ENCODE peak calls at places on chromosomes 11 and 22, in four cellular contexts. One of them, this sample, is unnamed.

GRCh38 chr22:50621491-50621880 is 6.5 kb downstream of the ARSA start:
- DNase-seq in NCI-H1092: no peak
- DNase-seq in uterus: no peak
- DNase-seq in HEK293T: no peak
- DNase-seq in this sample: no peak

GRCh38 chr11:30725645-30726195 is 139.6 kb upstream of the MPPED2 start:
- DNase-seq in uterus: no peak
- DNase-seq in NCI-H1092: no peak
- DNase-seq in HEK293T: no peak
- DNase-seq in this sample: no peak

GRCh38 chr11:73478737-73479347 is 102.6 kb downstream of the RELT start:
- DNase-seq in uterus: no peak
- DNase-seq in NCI-H1092: no peak
- DNase-seq in HEK293T: peak; percentile 55
- DNase-seq in this sample: peak; percentile 37

GRCh38 chr11:89498845-89499448 is 7.8 kb upstream of the NOX4 start:
- DNase-seq in HEK293T: peak; percentile 8
- DNase-seq in NCI-H1092: no peak
- DNase-seq in uterus: no peak
- DNase-seq in this sample: peak; percentile 8

GRCh38 chr11:126007263-126007662 is 55.4 kb downstream of the CDON start:
- DNase-seq in uterus: peak; percentile 42
- DNase-seq in NCI-H1092: no peak
- DNase-seq in HEK293T: peak; percentile 12
- DNase-seq in this sample: peak; percentile 47

GRCh38 chr11:85752890-85753581 is 57.9 kb downstream of the SYTL2 start:
- DNase-seq in HEK293T: no peak
- DNase-seq in uterus: peak; percentile 18
- DNase-seq in NCI-H1092: no peak
- DNase-seq in this sample: no peak

GRCh38 chr11:120184946-120185677 is 25.7 kb upstream of the OAF start:
- DNase-seq in HEK293T: no peak
- DNase-seq in uterus: peak; percentile 80
- DNase-seq in NCI-H1092: no peak
- DNase-seq in this sample: peak; percentile 93

GRCh38 chr11:5737672-5738071 is 1.4 kb downstream of the OR56B1 start:
- DNase-seq in uterus: no peak
- DNase-seq in NCI-H1092: no peak
- DNase-seq in HEK293T: no peak
- DNase-seq in this sample: no peak

GRCh38 chr11:129722529-129722928 is 93.1 kb upstream of the TMEM45B start:
- DNase-seq in HEK293T: no peak
- DNase-seq in uterus: no peak
- DNase-seq in NCI-H1092: no peak
- DNase-seq in this sample: no peak

GRCh38 chr11:45886816-45887520 is 1.5 kb downstream of the MAPK8IP1 start:
- DNase-seq in NCI-H1092: no peak
- DNase-seq in HEK293T: no peak
- DNase-seq in uterus: no peak
- DNase-seq in this sample: no peak

GRCh38 chr11:34564406-34564805 is 50.8 kb upstream of the ELF5 start:
- DNase-seq in NCI-H1092: no peak
- DNase-seq in HEK293T: no peak
- DNase-seq in uterus: no peak
- DNase-seq in this sample: no peak

GRCh38 chr11:46918087-46918751 is at the start of gene LRP4:
- DNase-seq in NCI-H1092: no peak
- DNase-seq in uterus: peak; percentile 37
- DNase-seq in HEK293T: peak; percentile 60
- DNase-seq in this sample: no peak

This sample was measured in HepG2.